ENCODE peak calls at places on chromosomes 3 and 15, in four cellular contexts. H is IMR-90, D is K562, V is GM12878. J is an unnamed sample.

GRCh38 chr3:170007031-170007663 is 30.6 kb upstream of the GPR160 start:
- DNase-seq in H (peak; percentile 84), D (no peak), V (peak; percentile 37), J (peak; percentile 11)

GRCh38 chr3:150073031-150073430 is 102.3 kb upstream of the PFN2 start:
- DNase-seq in V (no peak), D (no peak), H (peak; percentile 68), J (no peak)

GRCh38 chr3:39142067-39142466 is 11.3 kb downstream of the CSRNP1 start:
- DNase-seq in V (no peak), H (no peak), D (no peak), J (no peak)

GRCh38 chr15:22902046-22902445 is 63.6 kb downstream of the NIPA2 start:
- DNase-seq in V (no peak), H (no peak), D (no peak), J (no peak)

GRCh38 chr15:65869954-65870871 is 922 bp downstream of the RAB11A start:
- DNase-seq in H (peak; percentile 31), V (no peak), D (peak; percentile 32), J (peak; percentile 85)

GRCh38 chr15:44492040-44492439 is 44.9 kb upstream of the EIF3J start:
- DNase-seq in H (no peak), V (no peak), D (no peak), J (no peak)

GRCh38 chr15:41698779-41699178 is 38.6 kb downstream of the MGA start:
- DNase-seq in V (no peak), D (no peak), H (peak; percentile 70), J (no peak)

GRCh38 chr3:48982686-48983085 is 7.4 kb upstream of the P4HTM start:
- DNase-seq in V (no peak), H (no peak), D (no peak), J (no peak)

GRCh38 chr3:10683106-10683505 is 132.9 kb upstream of the SLC6A11 start:
- DNase-seq in H (no peak), D (no peak), V (no peak), J (no peak)

GRCh38 chr15:50137330-50137761 is 18.3 kb upstream of the ATP8B4 start:
- DNase-seq in V (no peak), H (peak; percentile 99), D (peak; percentile 23), J (peak; percentile 13)

GRCh38 chr3:46987485-46988401 is 8.3 kb downstream of the NBEAL2 start:
- DNase-seq in H (no peak), V (peak; percentile 63), D (peak; percentile 98), J (peak; percentile 65)

GRCh38 chr15:48330045-48330840 is 986 bp upstream of the DUT start:
- DNase-seq in V (no peak), D (no peak), H (peak; percentile 8), J (peak; percentile 16)

GRCh38 chr3:20480771-20481170 is 294.8 kb upstream of the SGO1 start:
- DNase-seq in D (no peak), V (no peak), H (no peak), J (peak; percentile 94)

GRCh38 chr15:51888593-51889195 is 59.2 kb downstream of the TMOD3 start:
- DNase-seq in H (peak; percentile 31), D (peak; percentile 28), V (no peak), J (peak; percentile 43)

GRCh38 chr15:75050283-75050682 is 26.9 kb downstream of the PPCDC start:
- DNase-seq in H (no peak), V (no peak), D (no peak), J (no peak)

GRCh38 chr3:56839784-56840724 is 38.3 kb upstream of the ARHGEF3 start:
- DNase-seq in D (no peak), H (peak; percentile 87), V (no peak), J (no peak)

GRCh38 chr3:36674816-36675215 is 89.5 kb downstream of the DCLK3 start:
- DNase-seq in V (no peak), D (no peak), H (no peak), J (no peak)

GRCh38 chr3:157438371-157438735 is 1.7 kb downstream of the PTX3 start:
- DNase-seq in D (no peak), H (no peak), V (no peak), J (peak; percentile 46)

GRCh38 chr3:179151474-179151873 is 3.3 kb downstream of the PIK3CA start:
- DNase-seq in V (no peak), D (no peak), H (no peak), J (no peak)

GRCh38 chr3:124760601-124761000 is 30.3 kb downstream of the UMPS start:
- DNase-seq in D (no peak), V (no peak), H (peak; percentile 75), J (no peak)

GRCh38 chr3:178422406-178422805 is 113.8 kb upstream of the KCNMB2 start:
- DNase-seq in V (no peak), H (no peak), D (no peak), J (no peak)

GRCh38 chr3:157428957-157429356 is 7.7 kb upstream of the PTX3 start:
- DNase-seq in H (no peak), V (no peak), D (no peak), J (no peak)

GRCh38 chr15:94232107-94232506 is 746 bp downstream of the MCTP2 start:
- DNase-seq in D (no peak), V (peak; percentile 28), H (no peak), J (no peak)

GRCh38 chr3:69729350-69729919 is 9.8 kb upstream of the MITF start:
- DNase-seq in V (no peak), H (no peak), D (no peak), J (no peak)

GRCh38 chr3:53921296-53921695 is 29.6 kb upstream of the SELENOK start:
- DNase-seq in H (peak; percentile 8), V (no peak), D (no peak), J (no peak)

GRCh38 chr15:67097893-67098740 is 32.7 kb downstream of the SMAD3 start:
- DNase-seq in V (no peak), H (peak; percentile 52), D (peak; percentile 76), J (no peak)

GRCh38 chr15:73244333-73244732 is 124.4 kb downstream of the HCN4 start:
- DNase-seq in H (no peak), D (peak; percentile 20), V (no peak), J (no peak)
- TF ChIP-seq FOS in H (no peak), D (no peak), V (no peak), J (no peak)

DNA sequence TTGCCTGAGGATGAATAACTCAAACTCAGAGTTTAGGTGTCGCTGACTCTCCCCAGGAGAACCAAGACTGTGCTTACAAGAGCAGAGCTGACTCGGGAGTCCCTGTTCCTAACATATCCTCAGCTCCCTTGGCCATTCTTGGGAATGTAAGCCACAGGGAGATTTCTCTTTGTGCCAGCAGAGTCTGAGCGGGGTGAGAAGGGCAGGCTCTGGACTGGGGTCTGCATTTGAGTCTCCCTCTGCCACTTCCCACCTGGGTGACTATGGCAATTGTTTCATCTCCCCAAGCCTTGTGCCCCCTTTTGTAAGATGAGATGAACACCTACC is 126.0 kb downstream of the ADAMTS17 start:
- DNase-seq in D (no peak), V (no peak), H (no peak), J (no peak)
- TF ChIP-seq FOS in D (no peak), V (no peak), H (no peak), J (no peak)

GRCh38 chr3:122268257-122269024 is 56.6 kb upstream of the CSTA start:
- DNase-seq in H (no peak), V (no peak), D (no peak), J (no peak)

GRCh38 chr3:122269045-122269444 is 56.0 kb upstream of the CSTA start:
- DNase-seq in H (no peak), V (no peak), D (no peak), J (no peak)

GRCh38 chr3:122272889-122273288 is 52.2 kb upstream of the CSTA start:
- DNase-seq in H (no peak), V (no peak), D (no peak), J (no peak)

GRCh38 chr3:122273498-122273897 is 51.5 kb upstream of the CSTA start:
- DNase-seq in H (no peak), V (no peak), D (no peak), J (no peak)

GRCh38 chr3:122271246-122271898 is 53.7 kb upstream of the CSTA start:
- DNase-seq in H (no peak), D (no peak), V (no peak), J (no peak)
- TF ChIP-seq FOS in H (no peak), D (no peak), V (no peak), J (no peak)

DNA sequence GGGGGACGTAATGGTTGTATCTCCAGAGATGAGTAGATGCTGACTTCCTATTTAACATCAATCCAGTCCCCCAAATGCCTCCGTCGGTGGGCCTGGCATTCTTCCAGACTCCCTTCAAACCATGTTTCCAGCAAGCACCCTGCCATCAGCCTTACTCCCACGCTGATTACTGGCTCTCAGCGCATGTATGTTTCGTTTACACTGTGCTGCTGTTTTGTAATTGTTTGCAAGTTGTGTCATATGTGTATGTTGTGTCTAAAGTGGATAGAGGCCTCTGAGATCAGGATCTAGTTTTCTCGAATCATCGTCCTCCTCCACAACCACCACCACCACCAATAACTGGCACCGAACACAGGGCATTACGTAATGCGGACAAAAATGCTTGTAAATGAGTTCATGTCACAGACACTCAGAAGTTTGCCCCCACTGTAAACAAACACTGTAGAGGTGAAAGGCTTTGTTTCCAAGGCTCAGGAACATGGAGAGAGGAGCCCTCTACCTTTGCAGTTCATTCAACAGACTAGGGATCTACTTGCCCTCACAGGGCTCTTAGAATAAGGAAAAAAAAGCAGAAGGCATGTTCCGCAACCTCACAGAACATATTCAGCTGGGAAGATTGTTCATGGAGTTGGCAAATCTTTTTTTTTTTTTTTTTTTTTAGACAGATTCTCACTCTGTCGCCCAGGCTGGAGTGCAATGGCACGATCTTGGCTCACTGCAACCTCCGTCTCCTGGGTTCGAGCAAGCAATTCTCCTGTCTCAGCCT is 46.1 kb upstream of the SEMA4B start:
- DNase-seq in H (peak; percentile 95), V (no peak), D (peak; percentile 21), J (no peak)
- TF ChIP-seq FOS in H (peak; percentile 40), V (no peak), D (no peak), J (no peak)

GRCh38 chr3:99635348-99635747 is 3.0 kb upstream of the COL8A1 start:
- DNase-seq in D (no peak), H (no peak), V (no peak), J (no peak)

GRCh38 chr3:99638244-99638948 is at the start of gene COL8A1:
- DNase-seq in H (peak; percentile 77), D (no peak), V (no peak), J (peak; percentile 94)

GRCh38 chr3:99637041-99637380 is 1.4 kb upstream of the COL8A1 start:
- DNase-seq in D (no peak), H (no peak), V (no peak), J (peak; percentile 89)

GRCh38 chr3:99639579-99639978 is 1.2 kb downstream of the COL8A1 start:
- DNase-seq in D (no peak), V (no peak), H (peak; percentile 35), J (peak; percentile 45)

GRCh38 chr3:99637381-99638111 is 848 bp upstream of the COL8A1 start:
- DNase-seq in D (no peak), V (no peak), H (peak; percentile 90), J (peak; percentile 94)
- TF ChIP-seq FOS in D (no peak), V (no peak), H (peak; percentile 30), J (peak; percentile 81)

DNA sequence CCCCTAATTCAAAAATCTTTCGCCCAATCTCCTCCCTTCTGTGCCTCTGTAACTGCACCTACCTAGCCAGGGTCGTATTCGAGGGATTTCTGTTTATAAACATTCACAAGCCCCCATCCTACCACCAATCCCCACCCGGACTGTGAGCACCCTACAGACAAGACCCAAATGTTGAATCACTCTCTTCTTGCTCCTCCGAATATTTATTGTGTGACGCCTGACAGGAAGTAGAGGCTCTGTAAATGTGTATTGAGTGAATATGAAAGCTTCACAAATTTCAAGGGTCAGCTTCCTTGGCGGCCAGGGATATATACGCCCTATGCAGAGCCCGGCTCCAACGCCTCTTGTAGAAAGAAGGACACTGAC is 1.6 kb downstream of the BDH1 start:
- DNase-seq in D (no peak), H (no peak), V (no peak), J (no peak)
- TF ChIP-seq FOS in D (no peak), H (no peak), V (no peak), J (no peak)